ENCODE peak calls at places on chromosomes 11 and 22, in six cellular contexts. Q, N, C, P, I and V are unnamed samples.

GRCh38 chr11:83456075-83456474 is 169.9 kb upstream of the CCDC90B start:
- DNase-seq in Q (no peak), N (no peak), C (peak; percentile 42), P (no peak), I (peak; percentile 0), V (no peak)

GRCh38 chr22:37121887-37122591 is 12.5 kb upstream of the TMPRSS6 start:
- DNase-seq in Q (no peak), N (peak; percentile 84), C (no peak), P (peak; percentile 35), I (peak; percentile 50), V (peak; percentile 29)

GRCh38 chr22:30694638-30695350 is at the start of gene OSBP2:
- DNase-seq in Q (no peak), N (no peak), C (peak; percentile 77), P (no peak), I (no peak), V (no peak)

GRCh38 chr22:20571531-20572007 is 64.2 kb downstream of the MED15 start:
- DNase-seq in Q (no peak), N (no peak), C (peak; percentile 62), P (peak; percentile 49), I (peak; percentile 15), V (no peak)

GRCh38 chr11:31295308-31295707 is 74.2 kb downstream of the DCDC1 start:
- DNase-seq in Q (no peak), N (no peak), C (no peak), P (no peak), I (no peak), V (no peak)

GRCh38 chr11:118612378-118612777 is 5.0 kb downstream of the PHLDB1 start:
- DNase-seq in Q (no peak), N (no peak), C (no peak), P (peak; percentile 93), I (peak; percentile 33), V (no peak)

GRCh38 chr22:20439928-20440575 is 2.4 kb upstream of the SCARF2 start:
- DNase-seq in Q (no peak), N (no peak), C (no peak), P (no peak), I (no peak), V (no peak)

GRCh38 chr11:84408946-84409411 is 1122.8 kb upstream of the CCDC90B start:
- DNase-seq in Q (peak; percentile 32), N (peak; percentile 0), C (no peak), P (peak; percentile 10), I (peak; percentile 73), V (peak; percentile 31)

GRCh38 chr22:37053310-37054077 is 2.0 kb downstream of the KCTD17 start:
- DNase-seq in Q (no peak), N (no peak), C (peak; percentile 38), P (peak; percentile 33), I (no peak), V (no peak)

GRCh38 chr11:112163875-112164521 is at the start of gene IL18:
- DNase-seq in Q (no peak), N (no peak), C (peak; percentile 31), P (no peak), I (peak; percentile 25), V (no peak)
- H3K4me3 ChIP-seq in Q (no peak within 1 kb of the TSS), N (no peak within 1 kb of the TSS), C (no peak within 1 kb of the TSS), P (no peak within 1 kb of the TSS), I (no peak within 1 kb of the TSS), V (peak within 1 kb of the TSS; percentile 61)

DNA sequence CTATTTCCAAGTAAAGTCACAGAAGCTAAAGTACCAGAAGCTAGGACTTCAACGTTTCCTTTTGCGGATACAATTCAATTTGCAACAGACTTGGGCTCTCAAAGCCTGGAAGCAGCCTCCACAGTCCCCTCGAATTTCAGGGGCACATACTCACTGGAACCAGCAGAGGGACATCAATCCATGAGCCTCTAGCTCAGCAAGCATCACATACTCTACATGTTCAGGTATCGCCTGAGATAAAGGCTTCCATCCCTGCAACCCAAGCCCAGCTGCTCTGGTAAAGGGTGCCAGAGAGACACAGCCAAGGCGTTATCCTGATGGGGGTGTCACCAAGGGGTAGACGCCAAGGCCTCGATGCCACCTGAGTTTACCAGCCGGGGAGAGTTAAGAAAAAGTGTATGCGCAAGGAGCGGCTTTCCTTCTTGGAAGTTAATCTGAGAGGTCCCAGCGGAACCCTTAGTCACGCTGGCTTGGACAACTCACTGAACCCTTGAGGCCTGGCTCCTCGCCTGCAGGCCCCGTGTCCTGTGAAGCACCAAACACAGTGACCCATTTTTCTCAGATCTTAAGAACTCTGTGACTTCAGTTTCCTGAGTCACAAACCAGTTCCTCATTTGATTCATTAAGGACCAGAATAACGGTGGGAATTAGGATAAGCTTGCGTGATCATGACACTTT is 13.0 kb downstream of the LTO1 start:
- DNase-seq in Q (no peak), N (no peak), C (no peak), P (no peak), I (no peak), V (no peak)
- TF ChIP-seq CTCF in Q (peak; percentile 24), N (peak; percentile 23), C (peak; percentile 32), P (peak; percentile 44), I (no peak), V (peak; percentile 44)

DNA sequence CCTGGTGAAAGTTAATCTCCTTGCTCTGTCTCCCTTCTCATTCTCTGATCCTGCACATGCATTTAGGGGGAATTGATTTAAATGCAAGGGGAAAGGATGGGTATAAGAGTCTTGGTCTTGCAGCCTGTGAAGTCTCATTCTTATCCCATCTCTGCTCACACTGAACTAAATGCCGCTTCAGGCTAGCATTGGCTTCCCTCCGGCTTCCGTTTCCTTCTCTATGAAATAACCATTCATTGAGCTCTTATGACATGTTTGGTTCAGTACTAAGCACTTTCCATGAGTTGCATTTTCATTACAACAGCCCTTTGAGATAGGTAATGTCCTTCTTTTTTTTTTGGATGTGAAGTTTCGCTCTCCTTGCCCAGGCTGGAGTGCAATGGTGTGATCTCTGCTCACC is 5.6 kb downstream of the ZBTB16 start:
- DNase-seq in Q (no peak), N (no peak), C (no peak), P (no peak), I (no peak), V (no peak)
- H3K4me3 ChIP-seq in Q (no peak overlapping the region), N (no peak overlapping the region), C (no peak overlapping the region), P (no peak overlapping the region), I (peak overlapping the region; percentile 49), V (no peak overlapping the region)

GRCh38 chr11:65121447-65121864 is 478 bp downstream of the FAU start:
- DNase-seq in Q (no peak), N (no peak), C (no peak), P (no peak), I (no peak), V (no peak)

GRCh38 chr11:65120831-65121230 is 1.1 kb downstream of the FAU start:
- DNase-seq in Q (no peak), N (no peak), C (no peak), P (no peak), I (no peak), V (no peak)

GRCh38 chr11:65119670-65119995 is 2.1 kb upstream of the ZNHIT2 start:
- DNase-seq in Q (no peak), N (no peak), C (no peak), P (no peak), I (no peak), V (no peak)

GRCh38 chr11:65124480-65125196 is 2.5 kb downstream of the MRPL49 start:
- DNase-seq in Q (no peak), N (no peak), C (no peak), P (no peak), I (no peak), V (no peak)

DNA sequence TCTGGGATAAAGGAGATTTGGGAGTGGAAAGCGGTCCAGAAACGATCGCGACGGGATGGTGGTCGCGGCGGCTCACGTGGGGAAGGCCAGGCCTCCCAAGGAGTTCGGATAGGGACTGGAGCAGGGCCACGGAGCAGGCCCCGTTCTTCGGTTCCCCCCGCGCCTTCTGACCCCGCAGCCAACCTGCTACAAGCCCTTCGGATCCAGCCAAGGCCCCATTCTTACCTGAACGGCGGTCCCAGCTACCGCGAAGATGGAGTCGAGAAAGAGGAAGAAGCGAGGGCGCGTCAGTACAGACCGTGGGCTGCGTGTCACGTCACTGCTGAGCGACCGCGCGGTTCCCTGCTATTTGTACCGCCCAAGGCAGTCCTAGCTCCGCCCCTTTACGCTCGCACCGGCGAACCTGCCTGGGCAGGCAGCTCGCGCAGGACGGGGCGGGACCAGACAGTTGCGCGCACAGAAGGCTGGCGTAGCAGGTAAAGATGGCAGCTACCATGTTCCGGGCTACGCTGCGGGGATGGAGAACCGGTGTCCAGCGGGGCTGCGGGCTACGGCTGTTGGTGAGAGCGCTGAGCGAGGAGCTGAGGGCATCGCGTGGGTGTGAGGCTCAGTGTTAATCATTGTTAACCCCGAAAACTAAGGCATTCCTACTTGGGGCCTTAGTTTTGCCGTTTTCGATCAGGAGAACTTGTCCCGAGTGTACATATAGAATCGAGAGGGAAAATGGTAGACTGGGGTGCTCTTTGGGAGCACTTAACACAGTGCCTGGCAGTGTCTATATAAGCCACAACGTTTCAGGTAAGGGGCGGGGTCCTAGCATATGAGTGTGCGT is at the start of the genes FAU and MRPL49:
- DNase-seq in Q (peak; percentile 82), N (peak; percentile 97), C (peak; percentile 99), P (peak; percentile 98), I (peak; percentile 96), V (no peak)
- TF ChIP-seq CTCF in Q (no peak), N (no peak), C (no peak), P (no peak), I (no peak), V (no peak)

GRCh38 chr11:35157814-35158213 is 18.8 kb downstream of the CD44 start:
- DNase-seq in Q (no peak), N (no peak), C (no peak), P (no peak), I (no peak), V (no peak)

GRCh38 chr11:35160248-35160820 is 21.4 kb downstream of the CD44 start:
- DNase-seq in Q (no peak), N (no peak), C (no peak), P (no peak), I (no peak), V (no peak)

GRCh38 chr11:35160902-35161585 is 22.1 kb downstream of the CD44 start:
- DNase-seq in Q (no peak), N (no peak), C (no peak), P (peak; percentile 60), I (no peak), V (no peak)

GRCh38 chr11:35159111-35159510 is 20.1 kb downstream of the CD44 start:
- DNase-seq in Q (no peak), N (no peak), C (no peak), P (no peak), I (no peak), V (no peak)

GRCh38 chr11:35158371-35159081 is 19.6 kb downstream of the CD44 start:
- DNase-seq in Q (no peak), N (peak; percentile 67), C (no peak), P (peak; percentile 81), I (peak; percentile 44), V (no peak)
- H3K4me3 ChIP-seq in Q (no peak overlapping the region), N (no peak overlapping the region), C (no peak overlapping the region), P (no peak overlapping the region), I (no peak overlapping the region), V (no peak overlapping the region)

GRCh38 chr22:47919893-47920292 is 1157.4 kb downstream of the TBC1D22A start:
- DNase-seq in Q (no peak), N (no peak), C (no peak), P (no peak), I (no peak), V (no peak)

GRCh38 chr22:47920380-47920959 is 1158.0 kb downstream of the TBC1D22A start:
- DNase-seq in Q (no peak), N (no peak), C (no peak), P (no peak), I (no peak), V (no peak)

GRCh38 chr22:47918936-47919505 is 1156.6 kb downstream of the TBC1D22A start:
- DNase-seq in Q (no peak), N (no peak), C (no peak), P (no peak), I (no peak), V (no peak)

GRCh38 chr22:47921906-47922305 is 1159.5 kb downstream of the TBC1D22A start:
- DNase-seq in Q (no peak), N (no peak), C (no peak), P (no peak), I (no peak), V (no peak)

GRCh38 chr22:47923011-47923427 is 1160.6 kb downstream of the TBC1D22A start:
- DNase-seq in Q (no peak), N (no peak), C (no peak), P (no peak), I (no peak), V (no peak)
- TF ChIP-seq CTCF in Q (no peak), N (no peak), C (no peak), P (no peak), I (no peak), V (no peak)